ENCODE peak calls at places on chromosome 2, in ten cellular contexts. One of them, this sample, is unnamed.

GRCh38 chr2:119943058-119943457 is 69.8 kb upstream of the EPB41L5 start:
- DNase-seq in CD4-positive, alpha-beta T cell: no peak
- DNase-seq in astrocyte of the spinal cord: no peak
- DNase-seq in endothelial cell: no peak
- DNase-seq in fibroblast of pulmonary artery: peak; percentile 2
- DNase-seq in Peyer's patch: no peak
- DNase-seq in colonic mucosa: no peak
- DNase-seq in HFFc6: no peak
- DNase-seq in CD8-positive, alpha-beta T cell: no peak
- DNase-seq in brain microvascular endothelial cell: no peak
- DNase-seq in this sample: no peak

GRCh38 chr2:128308889-128309288 is 9.8 kb downstream of the HS6ST1 start:
- DNase-seq in HFFc6: no peak
- DNase-seq in brain microvascular endothelial cell: no peak
- DNase-seq in Peyer's patch: peak; percentile 32
- DNase-seq in endothelial cell: no peak
- DNase-seq in astrocyte of the spinal cord: no peak
- DNase-seq in CD8-positive, alpha-beta T cell: no peak
- DNase-seq in colonic mucosa: no peak
- DNase-seq in fibroblast of pulmonary artery: no peak
- DNase-seq in CD4-positive, alpha-beta T cell: no peak
- DNase-seq in this sample: no peak

GRCh38 chr2:119706196-119706595 is 27.2 kb downstream of the TMEM177 start:
- DNase-seq in colonic mucosa: no peak
- DNase-seq in astrocyte of the spinal cord: no peak
- DNase-seq in fibroblast of pulmonary artery: no peak
- DNase-seq in Peyer's patch: no peak
- DNase-seq in endothelial cell: no peak
- DNase-seq in HFFc6: no peak
- DNase-seq in CD8-positive, alpha-beta T cell: no peak
- DNase-seq in brain microvascular endothelial cell: no peak
- DNase-seq in CD4-positive, alpha-beta T cell: no peak
- DNase-seq in this sample: no peak

GRCh38 chr2:118654945-118655344 is 192.5 kb downstream of the EN1 start:
- DNase-seq in CD8-positive, alpha-beta T cell: no peak
- DNase-seq in colonic mucosa: no peak
- DNase-seq in endothelial cell: no peak
- DNase-seq in CD4-positive, alpha-beta T cell: no peak
- DNase-seq in fibroblast of pulmonary artery: peak; percentile 35
- DNase-seq in brain microvascular endothelial cell: no peak
- DNase-seq in Peyer's patch: no peak
- DNase-seq in HFFc6: no peak
- DNase-seq in astrocyte of the spinal cord: peak; percentile 53
- DNase-seq in this sample: no peak

GRCh38 chr2:38109732-38110181 is 33.8 kb upstream of the CYP1B1 start:
- DNase-seq in astrocyte of the spinal cord: no peak
- DNase-seq in fibroblast of pulmonary artery: no peak
- DNase-seq in Peyer's patch: no peak
- DNase-seq in endothelial cell: no peak
- DNase-seq in colonic mucosa: no peak
- DNase-seq in CD8-positive, alpha-beta T cell: no peak
- DNase-seq in HFFc6: no peak
- DNase-seq in brain microvascular endothelial cell: no peak
- DNase-seq in CD4-positive, alpha-beta T cell: no peak
- DNase-seq in this sample: no peak

GRCh38 chr2:5528741-5529140 is 163.4 kb upstream of the SOX11 start:
- DNase-seq in HFFc6: no peak
- DNase-seq in endothelial cell: no peak
- DNase-seq in Peyer's patch: no peak
- DNase-seq in colonic mucosa: no peak
- DNase-seq in brain microvascular endothelial cell: no peak
- DNase-seq in CD4-positive, alpha-beta T cell: no peak
- DNase-seq in astrocyte of the spinal cord: no peak
- DNase-seq in CD8-positive, alpha-beta T cell: no peak
- DNase-seq in fibroblast of pulmonary artery: no peak
- DNase-seq in this sample: no peak

GRCh38 chr2:7356909-7357584 is 439.8 kb downstream of the RNF144A start:
- DNase-seq in Peyer's patch: no peak
- DNase-seq in HFFc6: no peak
- DNase-seq in CD4-positive, alpha-beta T cell: no peak
- DNase-seq in CD8-positive, alpha-beta T cell: no peak
- DNase-seq in colonic mucosa: no peak
- DNase-seq in fibroblast of pulmonary artery: no peak
- DNase-seq in astrocyte of the spinal cord: no peak
- DNase-seq in brain microvascular endothelial cell: no peak
- DNase-seq in endothelial cell: no peak
- DNase-seq in this sample: no peak

GRCh38 chr2:160918909-160919503 is 241.2 kb upstream of the TANK start:
- DNase-seq in brain microvascular endothelial cell: peak; percentile 51
- DNase-seq in colonic mucosa: peak; percentile 31
- DNase-seq in Peyer's patch: peak; percentile 67
- DNase-seq in CD4-positive, alpha-beta T cell: no peak
- DNase-seq in CD8-positive, alpha-beta T cell: peak; percentile 21
- DNase-seq in astrocyte of the spinal cord: peak; percentile 55
- DNase-seq in fibroblast of pulmonary artery: peak; percentile 83
- DNase-seq in HFFc6: peak; percentile 17
- DNase-seq in endothelial cell: peak; percentile 76
- DNase-seq in this sample: peak; percentile 45

GRCh38 chr2:47555368-47555767 is 152.4 kb downstream of the MSH2 start:
- DNase-seq in HFFc6: no peak
- DNase-seq in brain microvascular endothelial cell: no peak
- DNase-seq in astrocyte of the spinal cord: no peak
- DNase-seq in endothelial cell: no peak
- DNase-seq in Peyer's patch: no peak
- DNase-seq in CD4-positive, alpha-beta T cell: no peak
- DNase-seq in fibroblast of pulmonary artery: no peak
- DNase-seq in CD8-positive, alpha-beta T cell: no peak
- DNase-seq in colonic mucosa: no peak
- DNase-seq in this sample: no peak

GRCh38 chr2:29329899-29330298 is 214.7 kb downstream of the CLIP4 start:
- DNase-seq in HFFc6: no peak
- DNase-seq in fibroblast of pulmonary artery: no peak
- DNase-seq in brain microvascular endothelial cell: no peak
- DNase-seq in CD4-positive, alpha-beta T cell: no peak
- DNase-seq in endothelial cell: no peak
- DNase-seq in astrocyte of the spinal cord: no peak
- DNase-seq in CD8-positive, alpha-beta T cell: no peak
- DNase-seq in colonic mucosa: no peak
- DNase-seq in Peyer's patch: no peak
- DNase-seq in this sample: no peak

GRCh38 chr2:99697811-99698568 is 208.2 kb upstream of the REV1 start:
- DNase-seq in endothelial cell: no peak
- DNase-seq in astrocyte of the spinal cord: peak; percentile 92
- DNase-seq in colonic mucosa: no peak
- DNase-seq in fibroblast of pulmonary artery: peak; percentile 10
- DNase-seq in brain microvascular endothelial cell: peak; percentile 81
- DNase-seq in CD4-positive, alpha-beta T cell: no peak
- DNase-seq in Peyer's patch: no peak
- DNase-seq in HFFc6: peak; percentile 39
- DNase-seq in CD8-positive, alpha-beta T cell: no peak
- DNase-seq in this sample: no peak

GRCh38 chr2:58354230-58354629 is 113.1 kb upstream of the FANCL start:
- DNase-seq in CD4-positive, alpha-beta T cell: no peak
- DNase-seq in brain microvascular endothelial cell: no peak
- DNase-seq in HFFc6: no peak
- DNase-seq in fibroblast of pulmonary artery: no peak
- DNase-seq in endothelial cell: no peak
- DNase-seq in colonic mucosa: no peak
- DNase-seq in astrocyte of the spinal cord: no peak
- DNase-seq in Peyer's patch: no peak
- DNase-seq in CD8-positive, alpha-beta T cell: no peak
- DNase-seq in this sample: no peak

GRCh38 chr2:219521066-219521880 is 7.0 kb downstream of the ASIC4 start:
- DNase-seq in astrocyte of the spinal cord: peak; percentile 36
- DNase-seq in Peyer's patch: no peak
- DNase-seq in fibroblast of pulmonary artery: peak; percentile 37
- DNase-seq in CD4-positive, alpha-beta T cell: no peak
- DNase-seq in HFFc6: no peak
- DNase-seq in brain microvascular endothelial cell: no peak
- DNase-seq in colonic mucosa: no peak
- DNase-seq in CD8-positive, alpha-beta T cell: no peak
- DNase-seq in endothelial cell: peak; percentile 67
- DNase-seq in this sample: no peak
- TF ChIP-seq CTCF in astrocyte of the spinal cord: peak; percentile 92
- TF ChIP-seq CTCF in Peyer's patch: no peak
- TF ChIP-seq CTCF in fibroblast of pulmonary artery: peak; percentile 88
- TF ChIP-seq CTCF in CD4-positive, alpha-beta T cell: no peak
- TF ChIP-seq CTCF in HFFc6: peak; percentile 84
- TF ChIP-seq CTCF in brain microvascular endothelial cell: peak; percentile 95
- TF ChIP-seq CTCF in colonic mucosa: peak; percentile 27
- TF ChIP-seq CTCF in CD8-positive, alpha-beta T cell: no peak
- TF ChIP-seq CTCF in endothelial cell: peak; percentile 62
- TF ChIP-seq CTCF in this sample: peak; percentile 9

DNA sequence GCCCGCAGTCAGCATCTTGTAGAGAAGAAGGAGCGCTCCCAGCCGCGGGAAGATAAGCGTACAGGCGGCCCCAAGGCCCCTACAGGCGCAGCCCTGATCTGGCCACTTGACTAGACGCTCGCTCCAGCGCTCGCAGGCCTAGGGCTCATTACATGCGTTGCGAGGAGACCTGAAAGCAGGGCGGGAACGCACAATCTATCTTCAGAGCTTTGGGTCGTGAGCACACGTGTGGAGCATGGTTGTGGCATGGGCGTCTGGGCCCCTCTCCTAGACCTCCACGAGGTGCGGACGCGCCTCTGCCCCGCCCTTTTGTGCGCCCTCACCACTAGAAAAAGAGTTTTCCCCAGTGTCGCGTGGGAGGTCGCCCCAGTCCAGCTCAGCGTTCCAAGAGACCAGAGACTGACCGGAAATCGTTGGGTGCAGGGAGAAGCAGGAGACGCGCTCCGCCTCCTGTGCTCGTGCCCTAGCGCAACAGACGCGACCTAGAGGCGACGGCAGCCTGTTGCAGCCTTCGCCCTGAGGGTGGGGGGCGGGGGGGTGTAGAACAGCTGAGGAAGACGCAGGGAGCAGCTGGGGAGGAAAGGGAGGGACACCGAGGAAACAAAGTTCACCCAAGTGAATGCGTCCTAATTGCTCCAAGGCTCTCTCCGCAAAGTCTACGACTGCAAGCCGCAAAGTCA is 12.6 kb downstream of the NR4A2 start:
- DNase-seq in brain microvascular endothelial cell: no peak
- DNase-seq in CD4-positive, alpha-beta T cell: no peak
- DNase-seq in Peyer's patch: peak; percentile 77
- DNase-seq in CD8-positive, alpha-beta T cell: no peak
- DNase-seq in colonic mucosa: peak; percentile 65
- DNase-seq in astrocyte of the spinal cord: no peak
- DNase-seq in fibroblast of pulmonary artery: peak; percentile 33
- DNase-seq in endothelial cell: no peak
- DNase-seq in HFFc6: no peak
- DNase-seq in this sample: no peak
- TF ChIP-seq CTCF in brain microvascular endothelial cell: peak; percentile 45
- TF ChIP-seq CTCF in CD4-positive, alpha-beta T cell: no peak
- TF ChIP-seq CTCF in Peyer's patch: no peak
- TF ChIP-seq CTCF in CD8-positive, alpha-beta T cell: no peak
- TF ChIP-seq CTCF in colonic mucosa: no peak
- TF ChIP-seq CTCF in astrocyte of the spinal cord: peak; percentile 26
- TF ChIP-seq CTCF in fibroblast of pulmonary artery: peak; percentile 17
- TF ChIP-seq CTCF in endothelial cell: no peak
- TF ChIP-seq CTCF in HFFc6: peak; percentile 15
- TF ChIP-seq CTCF in this sample: peak; percentile 9

DNA sequence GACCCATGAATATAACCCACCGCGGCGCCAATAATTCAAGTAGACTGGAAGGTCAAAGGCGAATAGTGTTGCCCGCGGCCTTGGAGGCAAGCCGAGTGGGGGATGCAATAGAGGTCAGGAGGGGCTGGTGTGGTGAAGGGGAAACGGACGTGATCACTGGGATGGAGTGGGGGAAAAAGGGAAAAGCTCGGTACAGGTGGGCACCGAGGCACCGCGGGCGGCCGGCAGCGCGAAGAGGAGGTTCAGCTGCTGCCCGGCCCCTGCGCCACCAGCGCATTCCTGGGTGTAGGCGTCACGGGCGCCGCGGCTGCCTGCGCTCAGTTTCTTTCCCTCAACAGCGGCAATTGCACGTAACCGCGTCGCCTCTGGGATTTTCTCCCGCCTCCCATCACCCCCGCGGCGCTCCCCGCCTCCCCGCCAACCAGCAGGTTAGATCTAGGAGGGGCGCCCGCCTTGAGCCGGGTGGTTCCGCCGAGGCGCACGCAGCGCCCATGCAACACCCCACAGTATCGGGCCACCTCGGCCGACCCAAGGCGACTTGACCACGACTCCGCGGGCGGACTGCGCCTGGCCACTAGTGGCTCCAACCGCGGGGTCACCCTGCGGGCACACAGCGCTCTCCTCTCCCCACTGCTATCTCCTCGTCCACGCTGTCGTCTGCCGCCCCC is 1.5 kb downstream of the RND3 start:
- DNase-seq in Peyer's patch: peak; percentile 82
- DNase-seq in CD4-positive, alpha-beta T cell: no peak
- DNase-seq in astrocyte of the spinal cord: peak; percentile 90
- DNase-seq in CD8-positive, alpha-beta T cell: no peak
- DNase-seq in HFFc6: peak; percentile 74
- DNase-seq in endothelial cell: peak; percentile 56
- DNase-seq in colonic mucosa: peak; percentile 79
- DNase-seq in fibroblast of pulmonary artery: peak; percentile 83
- DNase-seq in brain microvascular endothelial cell: no peak
- DNase-seq in this sample: no peak
- TF ChIP-seq CTCF in Peyer's patch: no peak
- TF ChIP-seq CTCF in CD4-positive, alpha-beta T cell: no peak
- TF ChIP-seq CTCF in astrocyte of the spinal cord: no peak
- TF ChIP-seq CTCF in CD8-positive, alpha-beta T cell: no peak
- TF ChIP-seq CTCF in HFFc6: no peak
- TF ChIP-seq CTCF in endothelial cell: no peak
- TF ChIP-seq CTCF in colonic mucosa: no peak
- TF ChIP-seq CTCF in fibroblast of pulmonary artery: no peak
- TF ChIP-seq CTCF in brain microvascular endothelial cell: no peak
- TF ChIP-seq CTCF in this sample: no peak

GRCh38 chr2:63858291-63858690 is 16.6 kb downstream of the UGP2 start:
- DNase-seq in CD4-positive, alpha-beta T cell: no peak
- DNase-seq in endothelial cell: no peak
- DNase-seq in CD8-positive, alpha-beta T cell: no peak
- DNase-seq in brain microvascular endothelial cell: no peak
- DNase-seq in fibroblast of pulmonary artery: no peak
- DNase-seq in astrocyte of the spinal cord: no peak
- DNase-seq in Peyer's patch: no peak
- DNase-seq in HFFc6: no peak
- DNase-seq in colonic mucosa: no peak
- DNase-seq in this sample: no peak

GRCh38 chr2:63865159-63865799 is 23.6 kb downstream of the UGP2 start:
- DNase-seq in CD4-positive, alpha-beta T cell: no peak
- DNase-seq in fibroblast of pulmonary artery: no peak
- DNase-seq in brain microvascular endothelial cell: no peak
- DNase-seq in endothelial cell: no peak
- DNase-seq in CD8-positive, alpha-beta T cell: no peak
- DNase-seq in Peyer's patch: no peak
- DNase-seq in colonic mucosa: no peak
- DNase-seq in astrocyte of the spinal cord: no peak
- DNase-seq in HFFc6: peak; percentile 16
- DNase-seq in this sample: no peak

GRCh38 chr2:63862802-63863201 is 21.1 kb downstream of the UGP2 start:
- DNase-seq in CD4-positive, alpha-beta T cell: no peak
- DNase-seq in endothelial cell: no peak
- DNase-seq in colonic mucosa: no peak
- DNase-seq in CD8-positive, alpha-beta T cell: no peak
- DNase-seq in brain microvascular endothelial cell: no peak
- DNase-seq in astrocyte of the spinal cord: no peak
- DNase-seq in HFFc6: no peak
- DNase-seq in fibroblast of pulmonary artery: peak; percentile 29
- DNase-seq in Peyer's patch: no peak
- DNase-seq in this sample: no peak

GRCh38 chr2:63863707-63864106 is 22.0 kb downstream of the UGP2 start:
- DNase-seq in colonic mucosa: no peak
- DNase-seq in HFFc6: no peak
- DNase-seq in astrocyte of the spinal cord: no peak
- DNase-seq in brain microvascular endothelial cell: no peak
- DNase-seq in fibroblast of pulmonary artery: no peak
- DNase-seq in Peyer's patch: no peak
- DNase-seq in CD4-positive, alpha-beta T cell: no peak
- DNase-seq in endothelial cell: no peak
- DNase-seq in CD8-positive, alpha-beta T cell: no peak
- DNase-seq in this sample: no peak

GRCh38 chr2:63861220-63861822 is 19.6 kb downstream of the UGP2 start:
- DNase-seq in fibroblast of pulmonary artery: peak; percentile 81
- DNase-seq in Peyer's patch: peak; percentile 78
- DNase-seq in brain microvascular endothelial cell: peak; percentile 69
- DNase-seq in colonic mucosa: peak; percentile 58
- DNase-seq in CD4-positive, alpha-beta T cell: peak; percentile 57
- DNase-seq in HFFc6: peak; percentile 30
- DNase-seq in endothelial cell: peak; percentile 52
- DNase-seq in astrocyte of the spinal cord: peak; percentile 60
- DNase-seq in CD8-positive, alpha-beta T cell: peak; percentile 70
- DNase-seq in this sample: peak; percentile 43
- TF ChIP-seq CTCF in fibroblast of pulmonary artery: peak; percentile 50
- TF ChIP-seq CTCF in Peyer's patch: peak; percentile 21
- TF ChIP-seq CTCF in brain microvascular endothelial cell: peak; percentile 62
- TF ChIP-seq CTCF in colonic mucosa: peak; percentile 32
- TF ChIP-seq CTCF in CD4-positive, alpha-beta T cell: peak; percentile 70
- TF ChIP-seq CTCF in HFFc6: peak; percentile 88
- TF ChIP-seq CTCF in endothelial cell: peak; percentile 75
- TF ChIP-seq CTCF in astrocyte of the spinal cord: peak; percentile 35
- TF ChIP-seq CTCF in CD8-positive, alpha-beta T cell: peak; percentile 71
- TF ChIP-seq CTCF in this sample: no peak

This sample was measured in GM20000.